ENCODE peak calls at places on chromosomes 1 and 21, in nine cellular contexts. O, F, Q, D, H, Y, T, G and J are unnamed samples.
A peak's percentile ranks its signal among the peaks of the same experiment; 100 is the strongest.

GRCh38 chr1:84141177-84142003 is 2.7 kb upstream of the PRKACB start:
- DNase-seq in F (no peak), D (no peak), T (no peak), Q (no peak), G (peak; percentile 48), H (no peak), O (no peak), Y (no peak), J (no peak)

GRCh38 chr1:156282143-156282478 is 514 bp downstream of the SMG5 start:
- DNase-seq in Y (no peak), H (peak; percentile 91), O (no peak), Q (no peak), G (no peak), F (no peak), D (no peak), T (no peak), J (no peak)

GRCh38 chr21:31366825-31367224 is 22.8 kb upstream of the TIAM1 start:
- DNase-seq in T (no peak), G (peak; percentile 95), Q (no peak), O (no peak), Y (no peak), H (no peak), F (no peak), D (no peak), J (no peak)

GRCh38 chr1:95534985-95535384 is 301.0 kb downstream of the RWDD3 start:
- DNase-seq in H (no peak), F (no peak), Q (no peak), G (no peak), T (no peak), O (no peak), Y (no peak), D (peak; percentile 66), J (no peak)

GRCh38 chr1:53687426-53687825 is 51.5 kb downstream of the GLIS1 start:
- DNase-seq in G (no peak), F (no peak), D (no peak), O (no peak), Q (no peak), Y (no peak), H (no peak), T (no peak), J (no peak)

GRCh38 chr1:117638141-117638540 is 32.3 kb downstream of the TENT5C start:
- DNase-seq in F (no peak), Y (no peak), G (no peak), H (no peak), D (no peak), Q (no peak), O (no peak), T (no peak), J (no peak)

GRCh38 chr1:18652791-18653190 is 22.1 kb downstream of the PAX7 start:
- DNase-seq in Y (no peak), Q (no peak), D (no peak), T (no peak), G (no peak), F (no peak), H (no peak), O (no peak), J (no peak)

GRCh38 chr1:230077011-230077410 is 10.0 kb downstream of the GALNT2 start:
- DNase-seq in T (no peak), O (no peak), H (no peak), G (no peak), D (no peak), F (no peak), Q (no peak), Y (no peak), J (no peak)

GRCh38 chr1:29624747-29625420 is 388.6 kb downstream of the PTPRU start:
- DNase-seq in T (no peak), Y (no peak), Q (no peak), O (no peak), G (no peak), H (no peak), F (no peak), D (no peak), J (no peak)

GRCh38 chr1:230650300-230650699 is 8.0 kb downstream of the COG2 start:
- DNase-seq in Q (no peak), T (no peak), Y (no peak), H (no peak), D (no peak), F (no peak), O (no peak), G (no peak), J (no peak)

GRCh38 chr1:22710688-22711024 is at the start of gene EPHB2:
- DNase-seq in H (peak; percentile 56), F (no peak), Y (peak; percentile 92), T (peak; percentile 34), D (no peak), Q (peak; percentile 8), G (no peak), O (no peak), J (peak; percentile 61)

GRCh38 chr1:154747841-154748766 is 122.0 kb downstream of the KCNN3 start:
- DNase-seq in D (no peak), Q (peak; percentile 47), F (no peak), T (peak; percentile 68), H (peak; percentile 86), G (peak; percentile 51), O (no peak), Y (no peak), J (peak; percentile 71)

GRCh38 chr1:30232288-30232899 is 491.0 kb downstream of the MATN1 start:
- DNase-seq in O (no peak), G (no peak), H (peak; percentile 11), T (no peak), F (no peak), Q (no peak), D (no peak), Y (no peak), J (no peak)